ENCODE peak calls at places on chromosomes 7 and 10, in five cellular contexts. H is right lobe of liver, R is pancreas, I is thoracic aorta, J is right atrium auricular region. Y is an unnamed sample.

GRCh38 chr7:50497068-50497642 is 47.0 kb upstream of the FIGNL1 start:
- DNase-seq in H (no peak), R (no peak), I (no peak), J (no peak), Y (no peak)

GRCh38 chr10:114645729-114646128 is 12.3 kb downstream of the ABLIM1 start:
- DNase-seq in H (no peak), R (no peak), I (no peak), J (no peak), Y (no peak)

GRCh38 chr10:120949511-120950102 is 98.4 kb downstream of the WDR11 start:
- DNase-seq in H (no peak), R (no peak), I (no peak), J (no peak), Y (no peak)

GRCh38 chr7:21352540-21353387 is 75.1 kb upstream of the SP4 start:
- DNase-seq in H (no peak), R (no peak), I (no peak), J (no peak), Y (no peak)

GRCh38 chr7:130091999-130092398 is 21.7 kb downstream of the KLHDC10 start:
- DNase-seq in H (no peak), R (no peak), I (no peak), J (no peak), Y (no peak)

GRCh38 chr10:19638173-19638872 is 177.9 kb upstream of the PLXDC2 start:
- DNase-seq in H (peak), R (no peak), I (no peak), J (no peak), Y (no peak)

GRCh38 chr10:128727114-128727513 is 600.9 kb upstream of the MKI67 start:
- DNase-seq in H (no peak), R (no peak), I (no peak), J (no peak), Y (no peak)

GRCh38 chr10:96380821-96381220 is 22.0 kb upstream of the OPALIN start:
- DNase-seq in H (no peak), R (no peak), I (no peak), J (no peak), Y (no peak)

GRCh38 chr7:142807855-142808460 is 37.2 kb downstream of the PRSS2 start:
- DNase-seq in H (no peak), R (no peak), I (no peak), J (no peak), Y (no peak)

GRCh38 chr7:92916751-92917369 is 80.5 kb upstream of the CDK6 start:
- DNase-seq in H (no peak), R (no peak), I (no peak), J (no peak), Y (no peak)

GRCh38 chr7:84949501-84949900 is 237.4 kb downstream of the SEMA3D start:
- DNase-seq in H (no peak), R (no peak), I (no peak), J (no peak), Y (no peak)

GRCh38 chr7:47329320-47329926 is 252.5 kb downstream of the TNS3 start:
- DNase-seq in H (no peak), R (no peak), I (no peak), J (peak), Y (no peak)

GRCh38 chr7:73827568-73828106 is 3.2 kb upstream of the CLDN4 start:
- DNase-seq in H (no peak), R (peak), I (no peak), J (no peak), Y (no peak)

GRCh38 chr10:80767940-80768339 is 230.2 kb downstream of the SH2D4B start:
- DNase-seq in H (no peak), R (no peak), I (no peak), J (no peak), Y (no peak)

GRCh38 chr7:151599401-151600227 is 79.9 kb upstream of the RHEB start:
- DNase-seq in H (no peak), R (no peak), I (no peak), J (peak), Y (peak)

GRCh38 chr10:118626953-118627352 is 31.5 kb upstream of the PRLHR start:
- DNase-seq in H (no peak), R (no peak), I (no peak), J (peak), Y (no peak)

GRCh38 chr7:69166979-69167516 is 431.2 kb upstream of the AUTS2 start:
- DNase-seq in H (no peak), R (no peak), I (no peak), J (peak), Y (no peak)

GRCh38 chr10:63554666-63555065 is 33.5 kb downstream of the REEP3 start:
- DNase-seq in H (no peak), R (no peak), I (no peak), J (no peak), Y (no peak)

GRCh38 chr10:45673074-45673628 is 579 bp upstream of the ZFAND4 start:
- DNase-seq in H (peak), R (peak), I (no peak), J (no peak), Y (no peak)

DNA sequence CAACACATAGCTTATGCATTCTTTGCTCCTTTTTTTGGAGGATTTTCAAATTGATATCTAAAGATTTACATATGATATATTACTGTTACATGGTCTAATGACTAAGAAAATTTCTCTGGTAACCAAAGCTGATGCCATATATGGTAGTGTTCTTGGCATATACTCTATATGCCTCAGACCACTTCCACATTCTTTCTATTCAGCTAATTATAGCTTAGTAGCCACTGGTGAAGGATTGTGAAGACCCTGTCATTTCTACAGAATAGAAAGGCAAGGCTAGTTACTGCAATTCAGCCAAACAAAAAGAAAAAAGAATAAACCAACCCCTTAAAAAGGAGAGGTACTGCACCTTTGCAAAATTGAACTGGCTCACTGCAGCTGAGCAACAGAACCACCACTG is 3.7 kb downstream of the PURB start:
- DNase-seq in H (no peak), R (no peak), I (no peak), J (no peak), Y (no peak)
- H3K4me3 ChIP-seq in H (no peak), R (peak), I (peak), J (peak), Y (peak)

GRCh38 chr10:21173433-21173963 is 276.4 kb upstream of the NEBL start:
- DNase-seq in H (no peak), R (peak), I (no peak), J (no peak), Y (peak)
- H3K27ac ChIP-seq in H (no peak), R (peak), I (no peak), J (peak), Y (no peak)

DNA sequence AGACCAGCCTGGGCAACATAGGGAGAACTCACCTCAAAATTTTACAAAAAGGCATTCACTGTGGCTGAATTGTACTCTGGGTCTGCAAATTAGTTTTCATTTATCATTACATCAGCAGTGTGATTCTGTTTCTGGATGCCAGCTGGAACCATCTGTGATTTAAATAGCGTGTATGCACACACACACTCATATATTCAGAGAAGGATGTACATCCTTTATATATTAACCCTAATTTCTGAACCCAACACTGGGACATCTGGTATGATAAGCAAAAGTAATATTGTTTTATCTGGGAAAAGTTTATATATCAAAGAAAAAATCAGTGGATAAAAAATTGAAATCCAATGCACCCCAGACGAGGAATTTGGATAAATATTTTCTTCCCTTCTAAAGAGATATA is 33.8 kb upstream of the LYZL1 start:
- DNase-seq in H (no peak), R (no peak), I (no peak), J (no peak), Y (no peak)
- TF ChIP-seq CTCF in H (no peak), R (no peak), I (no peak), J (no peak), Y (no peak)

GRCh38 chr10:33344676-33345075 is 10.2 kb upstream of the NRP1 start:
- DNase-seq in H (no peak), R (no peak), I (no peak), J (no peak), Y (no peak)

GRCh38 chr10:33336606-33337334 is 2.3 kb upstream of the NRP1 start:
- DNase-seq in H (peak), R (peak), I (no peak), J (no peak), Y (peak)

GRCh38 chr10:33345236-33345635 is 10.8 kb upstream of the NRP1 start:
- DNase-seq in H (no peak), R (no peak), I (no peak), J (no peak), Y (no peak)

GRCh38 chr10:33337335-33337854 is 2.9 kb upstream of the NRP1 start:
- DNase-seq in H (peak), R (no peak), I (no peak), J (no peak), Y (no peak)

DNA sequence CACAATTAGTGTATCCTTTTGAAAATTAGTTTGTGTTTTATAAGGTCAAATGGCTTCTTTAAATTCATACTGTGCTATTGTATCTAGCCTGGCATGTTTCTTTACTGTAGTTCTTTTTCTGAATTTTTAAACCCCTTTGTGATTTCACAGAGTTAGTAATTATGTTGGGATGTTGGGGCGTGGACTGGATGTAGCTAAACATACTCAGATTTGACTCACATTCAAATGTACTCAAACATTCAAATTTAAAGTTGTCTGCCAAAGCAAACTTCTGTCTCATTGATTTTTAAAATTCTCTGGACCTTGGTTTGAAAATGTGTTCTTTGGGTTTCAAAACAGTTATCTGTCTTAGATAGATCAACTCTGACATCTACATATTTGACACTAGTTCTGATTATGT is 7.2 kb upstream of the NRP1 start:
- DNase-seq in H (no peak), R (no peak), I (no peak), J (no peak), Y (no peak)
- H3K4me3 ChIP-seq in H (no peak), R (no peak), I (peak), J (no peak), Y (peak)

DNA sequence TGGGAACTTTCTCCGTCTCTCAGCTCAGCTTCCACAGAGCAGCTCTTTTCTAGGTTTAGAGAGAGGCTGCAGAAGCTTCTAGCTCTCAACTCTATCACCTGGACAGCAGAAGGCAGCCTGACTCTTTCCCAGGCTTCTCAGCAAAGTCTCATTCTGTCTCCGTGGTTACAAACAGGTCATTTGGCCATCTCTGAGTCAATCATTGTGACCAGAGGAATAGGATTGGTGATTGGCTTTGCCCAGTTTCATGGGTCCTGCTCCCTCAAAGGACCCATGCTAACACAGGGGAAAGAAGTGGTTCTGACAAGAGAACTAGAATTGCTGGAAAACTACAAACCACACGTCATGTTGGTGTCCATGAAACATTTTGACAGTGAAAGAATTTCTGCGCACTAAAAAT is 43.6 kb downstream of the PRR15 start:
- DNase-seq in H (no peak), R (no peak), I (no peak), J (no peak), Y (no peak)
- H3K27ac ChIP-seq in H (no peak), R (no peak), I (no peak), J (no peak), Y (no peak)

DNA sequence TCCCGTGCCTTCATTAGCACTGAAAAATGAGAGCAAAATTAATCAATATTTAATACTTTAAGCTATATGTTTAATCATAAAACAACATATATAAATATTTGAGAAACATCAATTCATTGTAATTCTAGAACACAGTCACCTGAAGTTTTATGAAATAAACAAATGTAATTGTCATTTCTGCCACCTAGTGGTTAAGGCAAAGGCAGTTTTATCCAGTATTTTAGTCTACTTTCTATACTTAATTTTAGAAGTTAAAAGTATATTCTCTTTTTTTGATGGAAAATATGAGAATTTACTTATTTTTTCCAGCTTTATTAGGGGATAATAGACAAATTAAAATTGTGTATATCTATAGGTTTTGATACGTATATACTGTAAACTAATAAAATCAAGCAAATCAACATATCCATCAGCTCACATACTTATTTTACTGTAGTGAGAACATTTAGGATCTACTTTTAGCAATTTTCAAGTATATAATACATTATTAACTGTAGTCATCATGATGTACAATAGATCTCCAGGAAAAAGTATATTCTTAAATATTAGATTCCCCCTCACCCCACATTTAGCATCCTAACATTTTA is 16.9 kb downstream of the PCGF6 start:
- DNase-seq in H (no peak), R (no peak), I (no peak), J (no peak), Y (no peak)
- TF ChIP-seq CTCF in H (peak), R (peak), I (peak), J (peak), Y (peak)

DNA sequence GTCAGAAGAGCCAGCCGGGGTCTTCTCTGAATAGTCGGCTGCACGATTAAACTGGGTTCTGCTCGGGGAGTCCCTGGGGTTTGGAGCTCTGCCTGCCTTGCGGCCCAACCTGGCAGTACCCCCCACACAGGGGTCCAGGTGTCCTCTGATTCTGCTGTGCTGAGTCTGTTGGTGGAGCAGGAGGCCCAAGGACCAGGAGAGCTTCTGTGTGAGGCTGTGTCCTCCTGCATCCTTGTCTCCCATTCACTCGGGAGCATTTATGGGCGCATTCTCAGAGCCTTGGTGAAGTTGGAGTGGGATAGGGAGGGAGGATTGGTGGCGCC is 14.2 kb downstream of the INPP5A start:
- DNase-seq in H (no peak), R (no peak), I (no peak), J (no peak), Y (no peak)
- H3K4me3 ChIP-seq in H (no peak), R (no peak), I (no peak), J (no peak), Y (no peak)

GRCh38 chr10:72764151-72764550 is 72.2 kb downstream of the MCU start:
- DNase-seq in H (no peak), R (no peak), I (no peak), J (no peak), Y (no peak)
- H3K27ac ChIP-seq in H (no peak), R (no peak), I (no peak), J (no peak), Y (no peak)

GRCh38 chr10:116888380-116889055 is 39.2 kb downstream of the ENO4 start:
- DNase-seq in H (peak), R (no peak), I (peak), J (peak), Y (peak)
- TF ChIP-seq CTCF in H (no peak), R (no peak), I (no peak), J (no peak), Y (no peak)

Y was measured in psoas muscle.